ENCODE peak calls at places on chromosome 17, in ten cellular contexts. M, U, R, G, X, P, Z, V, T and E are unnamed samples.

GRCh38 chr17:58986005-58986404 is 120.7 kb downstream of the TRIM37 start:
- DNase-seq in M (no peak), U (no peak), R (no peak), G (no peak), X (no peak), P (peak; percentile 69), Z (no peak), V (no peak), T (no peak), E (no peak)

GRCh38 chr17:9408381-9408780 is 167.2 kb downstream of the STX8 start:
- DNase-seq in M (no peak), U (no peak), R (no peak), G (no peak), X (no peak), P (peak; percentile 15), Z (no peak), V (no peak), T (no peak), E (peak; percentile 48)

GRCh38 chr17:3698139-3698538 is 2.2 kb upstream of the P2RX5 start:
- DNase-seq in M (no peak), U (no peak), R (no peak), G (no peak), X (no peak), P (no peak), Z (no peak), V (no peak), T (no peak), E (no peak)

GRCh38 chr17:1006054-1006453 is 9.1 kb downstream of the TIMM22 start:
- DNase-seq in M (peak; percentile 87), U (peak; percentile 83), R (no peak), G (no peak), X (no peak), P (no peak), Z (no peak), V (peak; percentile 42), T (no peak), E (no peak)

GRCh38 chr17:47945080-47945479 is 3.7 kb downstream of the PNPO start:
- DNase-seq in M (no peak), U (no peak), R (no peak), G (no peak), X (peak; percentile 19), P (no peak), Z (no peak), V (no peak), T (no peak), E (no peak)

GRCh38 chr17:70938311-70938710 is 769.0 kb downstream of the KCNJ2 start:
- DNase-seq in M (no peak), U (no peak), R (no peak), G (no peak), X (no peak), P (no peak), Z (no peak), V (no peak), T (no peak), E (no peak)

GRCh38 chr17:82985973-82986372 is 93.4 kb upstream of the METRNL start:
- DNase-seq in M (peak; percentile 38), U (peak; percentile 76), R (no peak), G (no peak), X (peak; percentile 76), P (peak; percentile 14), Z (no peak), V (no peak), T (peak; percentile 67), E (no peak)

GRCh38 chr17:57604771-57605733 is 140.0 kb downstream of the CCDC182 start:
- DNase-seq in M (peak; percentile 70), U (peak; percentile 67), R (peak; percentile 64), G (peak; percentile 73), X (peak; percentile 55), P (peak; percentile 45), Z (no peak), V (no peak), T (peak; percentile 61), E (no peak)

GRCh38 chr17:71801301-71801700 is 319.5 kb upstream of the SOX9 start:
- DNase-seq in M (no peak), U (no peak), R (no peak), G (no peak), X (no peak), P (no peak), Z (no peak), V (no peak), T (no peak), E (no peak)

DNA sequence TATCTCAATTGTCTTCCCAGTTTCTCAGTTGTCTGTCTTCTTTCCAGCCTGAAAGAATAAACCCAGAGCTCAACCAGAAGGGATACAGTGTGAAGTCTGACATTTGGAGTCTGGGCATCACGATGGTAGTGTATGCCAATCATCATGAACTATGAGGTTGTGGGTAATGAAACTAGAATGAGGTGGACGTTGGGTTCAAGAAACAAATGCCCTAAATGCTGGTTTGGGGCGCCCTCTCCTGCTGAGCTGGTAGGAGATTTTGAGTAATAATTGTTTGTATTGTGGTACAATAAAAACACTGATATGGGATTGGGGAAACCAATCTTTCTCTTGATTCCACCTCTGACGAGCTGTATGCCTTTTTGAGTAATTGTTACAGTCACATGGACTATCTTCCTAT is 110.4 kb downstream of the MAP2K6 start:
- DNase-seq in M (no peak), U (no peak), R (no peak), G (no peak), X (no peak), P (no peak), Z (no peak), V (no peak), T (no peak), E (no peak)
- TF ChIP-seq CTCF in M (no peak), U (no peak), R (no peak), G (no peak), X (no peak), P (peak; percentile 12), Z (no peak), V (no peak), T (no peak), E (peak; percentile 33)

GRCh38 chr17:16968786-16969185 is 3.1 kb downstream of the TNFRSF13B start:
- DNase-seq in M (no peak), U (no peak), R (no peak), G (no peak), X (no peak), P (no peak), Z (no peak), V (no peak), T (no peak), E (no peak)
- H3K4me3 ChIP-seq in M (no peak overlapping the region), U (no peak overlapping the region), R (no peak overlapping the region), G (no peak overlapping the region), X (no peak overlapping the region), P (no peak overlapping the region), Z (no peak overlapping the region), V (no peak overlapping the region), T (no peak overlapping the region), E (no peak overlapping the region)

GRCh38 chr17:49707246-49707607 is 537 bp downstream of the SLC35B1 start:
- DNase-seq in M (no peak), U (no peak), R (no peak), G (no peak), X (peak; percentile 49), P (no peak), Z (no peak), V (no peak), T (no peak), E (no peak)
- TF ChIP-seq CTCF in M (no peak), U (no peak), R (no peak), G (no peak), X (peak; percentile 28), P (peak; percentile 10), Z (no peak), V (no peak), T (no peak), E (no peak)

GRCh38 chr17:42270175-42270545 is 6.0 kb downstream of the STAT5B start:
- DNase-seq in M (no peak), U (no peak), R (no peak), G (no peak), X (no peak), P (no peak), Z (no peak), V (no peak), T (no peak), E (no peak)

GRCh38 chr17:42272576-42272975 is 3.6 kb downstream of the STAT5B start:
- DNase-seq in M (no peak), U (no peak), R (no peak), G (no peak), X (no peak), P (no peak), Z (no peak), V (no peak), T (no peak), E (no peak)

GRCh38 chr17:42271277-42271922 is 4.8 kb downstream of the STAT5B start:
- DNase-seq in M (no peak), U (no peak), R (no peak), G (no peak), X (no peak), P (no peak), Z (no peak), V (no peak), T (no peak), E (no peak)

GRCh38 chr17:42272162-42272561 is 4.0 kb downstream of the STAT5B start:
- DNase-seq in M (no peak), U (no peak), R (no peak), G (no peak), X (no peak), P (no peak), Z (no peak), V (no peak), T (no peak), E (no peak)

DNA sequence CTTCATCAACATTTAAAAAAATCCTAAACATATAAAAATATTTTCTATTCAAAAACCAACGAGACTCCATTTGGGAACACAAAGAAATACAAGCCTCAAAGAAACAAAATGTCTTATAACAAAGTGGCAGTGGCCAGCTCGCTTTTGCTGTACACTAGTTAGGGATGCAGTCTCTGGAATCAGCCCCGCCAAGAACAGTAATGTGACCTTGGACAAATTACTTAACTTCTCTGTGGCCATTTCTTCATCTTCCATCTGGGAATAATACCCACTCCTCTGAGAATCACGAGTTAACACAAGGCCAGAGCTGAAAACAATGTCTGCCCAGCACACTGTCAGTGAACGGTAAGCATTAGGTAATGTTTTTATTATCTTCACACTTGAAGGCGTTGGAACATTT is 5.6 kb downstream of the STAT5B start:
- DNase-seq in M (no peak), U (no peak), R (no peak), G (no peak), X (no peak), P (no peak), Z (no peak), V (no peak), T (no peak), E (no peak)
- H3K4me3 ChIP-seq in M (no peak overlapping the region), U (no peak overlapping the region), R (no peak overlapping the region), G (no peak overlapping the region), X (no peak overlapping the region), P (no peak overlapping the region), Z (no peak overlapping the region), V (no peak overlapping the region), T (no peak overlapping the region), E (no peak overlapping the region)

DNA sequence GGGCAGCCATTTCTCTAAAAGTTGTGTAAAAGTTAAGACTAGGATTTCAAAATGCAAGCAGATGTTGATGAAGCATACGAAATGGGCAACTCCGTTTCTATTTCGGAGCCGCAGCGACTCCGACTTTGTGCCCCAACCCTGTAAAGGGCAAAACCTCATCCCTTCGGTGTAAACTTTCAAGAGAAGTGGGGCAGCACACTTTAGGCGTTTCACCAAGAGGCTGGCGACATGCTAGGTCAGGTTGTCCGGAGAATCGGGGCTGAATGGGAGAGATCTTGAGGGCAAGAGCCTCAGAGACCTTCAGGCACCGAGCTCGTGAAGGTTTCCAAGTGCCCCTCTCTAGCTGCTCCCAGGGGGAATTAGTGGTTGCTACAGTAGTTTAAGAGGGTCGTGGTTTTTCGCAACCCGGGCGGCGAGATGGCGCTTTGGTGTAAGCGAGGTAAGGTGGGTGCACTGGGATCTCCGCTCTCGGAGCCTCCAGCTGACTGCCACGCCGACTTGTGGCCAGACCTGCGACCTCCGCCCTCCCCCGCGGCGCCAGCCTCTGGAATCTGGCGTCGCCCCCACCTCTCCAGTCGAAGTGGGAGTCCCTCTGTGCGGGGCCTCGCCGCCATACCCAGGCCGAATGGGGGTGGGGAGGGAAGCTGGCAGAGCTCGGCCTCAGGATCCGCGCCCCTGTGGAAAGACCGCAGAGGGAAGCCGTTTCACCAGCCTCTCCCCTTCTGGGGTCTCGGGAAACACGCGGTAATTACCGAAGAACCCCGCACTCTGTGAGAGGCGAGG is 979 bp upstream of the HEXIM2 start:
- DNase-seq in M (peak; percentile 58), U (peak; percentile 83), R (peak; percentile 76), G (peak; percentile 78), X (peak; percentile 61), P (peak; percentile 48), Z (no peak), V (peak; percentile 95), T (peak; percentile 88), E (no peak)
- TF ChIP-seq CTCF in M (no peak), U (no peak), R (no peak), G (peak; percentile 18), X (peak; percentile 17), P (peak; percentile 22), Z (peak; percentile 24), V (peak; percentile 27), T (peak; percentile 31), E (peak; percentile 22)